ENCODE peak calls at places on chromosomes 12 and 14, in seven cellular contexts. One of them, this sample, is unnamed.

GRCh38 chr14:22780941-22781605 is 14.6 kb downstream of the OXA1L start:
- DNase-seq in NAMALWA: no peak
- DNase-seq in central memory CD4-positive, alpha-beta T cell: no peak
- DNase-seq in tibial artery: no peak
- DNase-seq in HS-5: no peak
- DNase-seq in globus pallidus: no peak
- DNase-seq in GM04504: no peak
- DNase-seq in this sample: no peak

GRCh38 chr12:6471992-6472366 is 1.5 kb upstream of the VAMP1 start:
- DNase-seq in NAMALWA: no peak
- DNase-seq in central memory CD4-positive, alpha-beta T cell: no peak
- DNase-seq in tibial artery: no peak
- DNase-seq in HS-5: no peak
- DNase-seq in globus pallidus: no peak
- DNase-seq in GM04504: peak
- DNase-seq in this sample: no peak

GRCh38 chr12:123752046-123752445 is 10.1 kb upstream of the DNAH10 start:
- DNase-seq in NAMALWA: no peak
- DNase-seq in central memory CD4-positive, alpha-beta T cell: no peak
- DNase-seq in tibial artery: no peak
- DNase-seq in HS-5: no peak
- DNase-seq in globus pallidus: no peak
- DNase-seq in GM04504: no peak
- DNase-seq in this sample: no peak

GRCh38 chr12:124515981-124516380 is 51.4 kb downstream of the NCOR2 start:
- DNase-seq in NAMALWA: no peak
- DNase-seq in central memory CD4-positive, alpha-beta T cell: no peak
- DNase-seq in tibial artery: no peak
- DNase-seq in HS-5: no peak
- DNase-seq in globus pallidus: no peak
- DNase-seq in GM04504: no peak
- DNase-seq in this sample: no peak

GRCh38 chr14:51453869-51454268 is 197.8 kb upstream of the FRMD6 start:
- DNase-seq in NAMALWA: no peak
- DNase-seq in central memory CD4-positive, alpha-beta T cell: no peak
- DNase-seq in tibial artery: no peak
- DNase-seq in HS-5: no peak
- DNase-seq in globus pallidus: no peak
- DNase-seq in GM04504: no peak
- DNase-seq in this sample: peak

GRCh38 chr12:57632369-57632897 is 568 bp downstream of the B4GALNT1 start:
- DNase-seq in NAMALWA: peak
- DNase-seq in central memory CD4-positive, alpha-beta T cell: peak
- DNase-seq in tibial artery: no peak
- DNase-seq in HS-5: no peak
- DNase-seq in globus pallidus: no peak
- DNase-seq in GM04504: no peak
- DNase-seq in this sample: peak

GRCh38 chr12:39032034-39032433 is 126.6 kb upstream of the CPNE8 start:
- DNase-seq in NAMALWA: no peak
- DNase-seq in central memory CD4-positive, alpha-beta T cell: no peak
- DNase-seq in tibial artery: no peak
- DNase-seq in HS-5: no peak
- DNase-seq in globus pallidus: no peak
- DNase-seq in GM04504: no peak
- DNase-seq in this sample: no peak

GRCh38 chr12:54657048-54657696 is 9.0 kb upstream of the DCD start:
- DNase-seq in NAMALWA: no peak
- DNase-seq in central memory CD4-positive, alpha-beta T cell: no peak
- DNase-seq in tibial artery: no peak
- DNase-seq in HS-5: no peak
- DNase-seq in globus pallidus: no peak
- DNase-seq in GM04504: no peak
- DNase-seq in this sample: no peak

GRCh38 chr12:31482816-31483215 is 108.1 kb downstream of the DENND5B start:
- DNase-seq in NAMALWA: no peak
- DNase-seq in central memory CD4-positive, alpha-beta T cell: no peak
- DNase-seq in tibial artery: no peak
- DNase-seq in HS-5: no peak
- DNase-seq in globus pallidus: no peak
- DNase-seq in GM04504: no peak
- DNase-seq in this sample: no peak

GRCh38 chr14:27890259-27890658 is 876.3 kb upstream of the FOXG1 start:
- DNase-seq in NAMALWA: no peak
- DNase-seq in central memory CD4-positive, alpha-beta T cell: no peak
- DNase-seq in tibial artery: no peak
- DNase-seq in HS-5: no peak
- DNase-seq in globus pallidus: no peak
- DNase-seq in GM04504: no peak
- DNase-seq in this sample: no peak

GRCh38 chr12:14589169-14590004 is 21.7 kb upstream of the PLBD1 start:
- DNase-seq in NAMALWA: no peak
- DNase-seq in central memory CD4-positive, alpha-beta T cell: no peak
- DNase-seq in tibial artery: no peak
- DNase-seq in HS-5: no peak
- DNase-seq in globus pallidus: no peak
- DNase-seq in GM04504: no peak
- DNase-seq in this sample: no peak

GRCh38 chr14:89953602-89954001 is 928 bp downstream of the EFCAB11 start:
- DNase-seq in NAMALWA: no peak
- DNase-seq in central memory CD4-positive, alpha-beta T cell: no peak
- DNase-seq in tibial artery: no peak
- DNase-seq in HS-5: no peak
- DNase-seq in globus pallidus: no peak
- DNase-seq in GM04504: no peak
- DNase-seq in this sample: no peak

GRCh38 chr14:28635387-28635786 is 131.2 kb upstream of the FOXG1 start:
- DNase-seq in NAMALWA: peak
- DNase-seq in central memory CD4-positive, alpha-beta T cell: no peak
- DNase-seq in tibial artery: no peak
- DNase-seq in HS-5: no peak
- DNase-seq in globus pallidus: peak
- DNase-seq in GM04504: peak
- DNase-seq in this sample: peak